ENCODE peak calls at places on chromosomes 4 and X, in seven cellular contexts. One of them, this sample, is unnamed.

GRCh38 chr4:167233523-167234387 is 539 bp downstream of the SPOCK3 start:
- ATAC-seq in naive B cell: no peak
- ATAC-seq in HepG2: peak; percentile 70
- ATAC-seq in sciatic nerve: peak; percentile 22
- ATAC-seq in left lung: peak; percentile 60
- ATAC-seq in activated naive CD4-positive, alpha-beta T cell treated with anti-CD3 and anti-CD28 coated beads, Interleukin-2, amount 50 U/mL, for 72 hours: peak; percentile 43
- ATAC-seq in activated naive CD8-positive, alpha-beta T cell treated with anti-CD3 and anti-CD28 coated beads, Interleukin-2, amount 50 U/mL, for 24 hours: peak; percentile 63
- ATAC-seq in this sample: peak; percentile 58

GRCh38 chr4:88188738-88189417 is 30.4 kb upstream of the ABCG2 start:
- ATAC-seq in activated naive CD4-positive, alpha-beta T cell treated with anti-CD3 and anti-CD28 coated beads, Interleukin-2, amount 50 U/mL, for 72 hours: peak; percentile 93
- ATAC-seq in activated naive CD8-positive, alpha-beta T cell treated with anti-CD3 and anti-CD28 coated beads, Interleukin-2, amount 50 U/mL, for 24 hours: no peak
- ATAC-seq in naive B cell: no peak
- ATAC-seq in sciatic nerve: no peak
- ATAC-seq in HepG2: no peak
- ATAC-seq in left lung: no peak
- ATAC-seq in this sample: no peak

GRCh38 chr4:122293374-122294365 is 85.1 kb upstream of the ADAD1 start:
- ATAC-seq in sciatic nerve: peak; percentile 17
- ATAC-seq in naive B cell: no peak
- ATAC-seq in activated naive CD4-positive, alpha-beta T cell treated with anti-CD3 and anti-CD28 coated beads, Interleukin-2, amount 50 U/mL, for 72 hours: no peak
- ATAC-seq in left lung: peak; percentile 52
- ATAC-seq in HepG2: peak; percentile 51
- ATAC-seq in activated naive CD8-positive, alpha-beta T cell treated with anti-CD3 and anti-CD28 coated beads, Interleukin-2, amount 50 U/mL, for 24 hours: no peak
- ATAC-seq in this sample: no peak

GRCh38 chr4:1249731-1250526 is 999 bp upstream of the CTBP1 start:
- ATAC-seq in left lung: peak; percentile 8
- ATAC-seq in activated naive CD8-positive, alpha-beta T cell treated with anti-CD3 and anti-CD28 coated beads, Interleukin-2, amount 50 U/mL, for 24 hours: peak; percentile 31
- ATAC-seq in activated naive CD4-positive, alpha-beta T cell treated with anti-CD3 and anti-CD28 coated beads, Interleukin-2, amount 50 U/mL, for 72 hours: peak; percentile 0
- ATAC-seq in naive B cell: peak; percentile 21
- ATAC-seq in sciatic nerve: peak; percentile 36
- ATAC-seq in HepG2: peak; percentile 12
- ATAC-seq in this sample: no peak

GRCh38 chrX:362937-363620 is 23.6 kb downstream of the PPP2R3B start:
- ATAC-seq in activated naive CD4-positive, alpha-beta T cell treated with anti-CD3 and anti-CD28 coated beads, Interleukin-2, amount 50 U/mL, for 72 hours: no peak
- ATAC-seq in sciatic nerve: no peak
- ATAC-seq in HepG2: no peak
- ATAC-seq in activated naive CD8-positive, alpha-beta T cell treated with anti-CD3 and anti-CD28 coated beads, Interleukin-2, amount 50 U/mL, for 24 hours: no peak
- ATAC-seq in left lung: no peak
- ATAC-seq in naive B cell: no peak
- ATAC-seq in this sample: no peak

GRCh38 chr4:82230310-82230709 is 143.5 kb downstream of the HNRNPD start:
- ATAC-seq in sciatic nerve: no peak
- ATAC-seq in left lung: no peak
- ATAC-seq in activated naive CD8-positive, alpha-beta T cell treated with anti-CD3 and anti-CD28 coated beads, Interleukin-2, amount 50 U/mL, for 24 hours: no peak
- ATAC-seq in activated naive CD4-positive, alpha-beta T cell treated with anti-CD3 and anti-CD28 coated beads, Interleukin-2, amount 50 U/mL, for 72 hours: no peak
- ATAC-seq in naive B cell: no peak
- ATAC-seq in HepG2: no peak
- ATAC-seq in this sample: no peak

GRCh38 chr4:150256841-150257273 is 178.6 kb downstream of the DCLK2 start:
- ATAC-seq in left lung: no peak
- ATAC-seq in naive B cell: no peak
- ATAC-seq in HepG2: peak; percentile 83
- ATAC-seq in sciatic nerve: no peak
- ATAC-seq in activated naive CD8-positive, alpha-beta T cell treated with anti-CD3 and anti-CD28 coated beads, Interleukin-2, amount 50 U/mL, for 24 hours: no peak
- ATAC-seq in activated naive CD4-positive, alpha-beta T cell treated with anti-CD3 and anti-CD28 coated beads, Interleukin-2, amount 50 U/mL, for 72 hours: no peak
- ATAC-seq in this sample: no peak

GRCh38 chr4:15470149-15470520 is 453 bp downstream of the CC2D2A start:
- ATAC-seq in activated naive CD4-positive, alpha-beta T cell treated with anti-CD3 and anti-CD28 coated beads, Interleukin-2, amount 50 U/mL, for 72 hours: no peak
- ATAC-seq in sciatic nerve: peak; percentile 29
- ATAC-seq in HepG2: no peak
- ATAC-seq in activated naive CD8-positive, alpha-beta T cell treated with anti-CD3 and anti-CD28 coated beads, Interleukin-2, amount 50 U/mL, for 24 hours: no peak
- ATAC-seq in naive B cell: no peak
- ATAC-seq in left lung: peak; percentile 26
- ATAC-seq in this sample: peak; percentile 52

GRCh38 chr4:23279377-23279988 is 586.7 kb downstream of the GBA3 start:
- ATAC-seq in naive B cell: no peak
- ATAC-seq in left lung: no peak
- ATAC-seq in sciatic nerve: no peak
- ATAC-seq in activated naive CD4-positive, alpha-beta T cell treated with anti-CD3 and anti-CD28 coated beads, Interleukin-2, amount 50 U/mL, for 72 hours: no peak
- ATAC-seq in HepG2: no peak
- ATAC-seq in activated naive CD8-positive, alpha-beta T cell treated with anti-CD3 and anti-CD28 coated beads, Interleukin-2, amount 50 U/mL, for 24 hours: no peak
- ATAC-seq in this sample: no peak

GRCh38 chrX:47683171-47684145 is 24.5 kb upstream of the UXT start:
- ATAC-seq in HepG2: no peak
- ATAC-seq in left lung: no peak
- ATAC-seq in activated naive CD8-positive, alpha-beta T cell treated with anti-CD3 and anti-CD28 coated beads, Interleukin-2, amount 50 U/mL, for 24 hours: no peak
- ATAC-seq in naive B cell: no peak
- ATAC-seq in sciatic nerve: no peak
- ATAC-seq in activated naive CD4-positive, alpha-beta T cell treated with anti-CD3 and anti-CD28 coated beads, Interleukin-2, amount 50 U/mL, for 72 hours: no peak
- ATAC-seq in this sample: no peak

GRCh38 chr4:174262624-174263444 is 20.6 kb downstream of the FBXO8 start:
- ATAC-seq in sciatic nerve: no peak
- ATAC-seq in activated naive CD8-positive, alpha-beta T cell treated with anti-CD3 and anti-CD28 coated beads, Interleukin-2, amount 50 U/mL, for 24 hours: no peak
- ATAC-seq in HepG2: no peak
- ATAC-seq in activated naive CD4-positive, alpha-beta T cell treated with anti-CD3 and anti-CD28 coated beads, Interleukin-2, amount 50 U/mL, for 72 hours: no peak
- ATAC-seq in naive B cell: no peak
- ATAC-seq in left lung: no peak
- ATAC-seq in this sample: peak; percentile 65

GRCh38 chr4:6992728-6993655 is 50.2 kb upstream of the TADA2B start:
- ATAC-seq in activated naive CD8-positive, alpha-beta T cell treated with anti-CD3 and anti-CD28 coated beads, Interleukin-2, amount 50 U/mL, for 24 hours: no peak
- ATAC-seq in HepG2: no peak
- ATAC-seq in sciatic nerve: no peak
- ATAC-seq in naive B cell: peak; percentile 86
- ATAC-seq in activated naive CD4-positive, alpha-beta T cell treated with anti-CD3 and anti-CD28 coated beads, Interleukin-2, amount 50 U/mL, for 72 hours: no peak
- ATAC-seq in left lung: peak; percentile 75
- ATAC-seq in this sample: no peak

GRCh38 chr4:94995684-94996394 is 238.1 kb downstream of the BMPR1B start:
- ATAC-seq in activated naive CD8-positive, alpha-beta T cell treated with anti-CD3 and anti-CD28 coated beads, Interleukin-2, amount 50 U/mL, for 24 hours: no peak
- ATAC-seq in left lung: peak; percentile 61
- ATAC-seq in naive B cell: no peak
- ATAC-seq in activated naive CD4-positive, alpha-beta T cell treated with anti-CD3 and anti-CD28 coated beads, Interleukin-2, amount 50 U/mL, for 72 hours: peak; percentile 50
- ATAC-seq in sciatic nerve: peak; percentile 76
- ATAC-seq in HepG2: peak; percentile 58
- ATAC-seq in this sample: no peak

GRCh38 chr4:108702960-108703359 is 52.6 kb downstream of the OSTC start:
- ATAC-seq in left lung: no peak
- ATAC-seq in naive B cell: no peak
- ATAC-seq in HepG2: no peak
- ATAC-seq in sciatic nerve: peak; percentile 61
- ATAC-seq in activated naive CD8-positive, alpha-beta T cell treated with anti-CD3 and anti-CD28 coated beads, Interleukin-2, amount 50 U/mL, for 24 hours: no peak
- ATAC-seq in activated naive CD4-positive, alpha-beta T cell treated with anti-CD3 and anti-CD28 coated beads, Interleukin-2, amount 50 U/mL, for 72 hours: no peak
- ATAC-seq in this sample: no peak

GRCh38 chr4:6549890-6550620 is 24.9 kb upstream of the MAN2B2 start:
- ATAC-seq in naive B cell: no peak
- ATAC-seq in activated naive CD8-positive, alpha-beta T cell treated with anti-CD3 and anti-CD28 coated beads, Interleukin-2, amount 50 U/mL, for 24 hours: no peak
- ATAC-seq in left lung: no peak
- ATAC-seq in sciatic nerve: no peak
- ATAC-seq in HepG2: no peak
- ATAC-seq in activated naive CD4-positive, alpha-beta T cell treated with anti-CD3 and anti-CD28 coated beads, Interleukin-2, amount 50 U/mL, for 72 hours: no peak
- ATAC-seq in this sample: no peak

GRCh38 chr4:169818063-169818679 is 60.4 kb upstream of the HPF1 start:
- ATAC-seq in HepG2: no peak
- ATAC-seq in left lung: no peak
- ATAC-seq in sciatic nerve: no peak
- ATAC-seq in activated naive CD8-positive, alpha-beta T cell treated with anti-CD3 and anti-CD28 coated beads, Interleukin-2, amount 50 U/mL, for 24 hours: no peak
- ATAC-seq in activated naive CD4-positive, alpha-beta T cell treated with anti-CD3 and anti-CD28 coated beads, Interleukin-2, amount 50 U/mL, for 72 hours: no peak
- ATAC-seq in naive B cell: peak; percentile 76
- ATAC-seq in this sample: no peak

GRCh38 chrX:23784487-23785301 is 1.7 kb downstream of the SAT1 start:
- ATAC-seq in activated naive CD4-positive, alpha-beta T cell treated with anti-CD3 and anti-CD28 coated beads, Interleukin-2, amount 50 U/mL, for 72 hours: no peak
- ATAC-seq in sciatic nerve: peak; percentile 22
- ATAC-seq in left lung: peak; percentile 6
- ATAC-seq in naive B cell: peak; percentile 22
- ATAC-seq in HepG2: no peak
- ATAC-seq in activated naive CD8-positive, alpha-beta T cell treated with anti-CD3 and anti-CD28 coated beads, Interleukin-2, amount 50 U/mL, for 24 hours: no peak
- ATAC-seq in this sample: no peak

This sample was measured in SK-N-SH treated with all-trans-retinoic acid at 6 μM for 48 hours.